ENCODE peak calls at places on chromosomes 5 and 9, in four cellular contexts. S is ovary, B is lower lobe of right lung, D is GM12865. E is an unnamed sample.

GRCh38 chr9:1514241-1514640 is 464.1 kb downstream of the DMRT2 start:
- DNase-seq in D (no peak), S (no peak), B (no peak), E (no peak)

GRCh38 chr9:124480621-124480981 is 26.6 kb downstream of the NR5A1 start:
- DNase-seq in S (no peak), D (peak), B (no peak), E (no peak)

GRCh38 chr9:13567833-13568232 is 288.3 kb upstream of the MPDZ start:
- DNase-seq in D (no peak), S (no peak), B (no peak), E (no peak)

GRCh38 chr5:179825655-179826182 is 5.0 kb downstream of the SQSTM1 start:
- DNase-seq in B (no peak), S (no peak), D (no peak), E (no peak)

GRCh38 chr9:36566813-36567217 is 5.9 kb upstream of the MELK start:
- DNase-seq in D (no peak), S (no peak), B (no peak), E (no peak)

GRCh38 chr5:125311743-125312142 is 565.3 kb upstream of the ZNF608 start:
- DNase-seq in B (no peak), S (no peak), D (no peak), E (no peak)

GRCh38 chr5:80153586-80154126 is 102.2 kb downstream of the SERINC5 start:
- DNase-seq in S (no peak), B (no peak), D (no peak), E (no peak)

GRCh38 chr5:181192337-181193046 is 12.5 kb downstream of the TRIM7 start:
- DNase-seq in B (no peak), S (no peak), D (no peak), E (no peak)

GRCh38 chr9:103522409-103522808 is 527.3 kb downstream of the CYLC2 start:
- DNase-seq in B (no peak), S (no peak), D (no peak), E (no peak)

DNA sequence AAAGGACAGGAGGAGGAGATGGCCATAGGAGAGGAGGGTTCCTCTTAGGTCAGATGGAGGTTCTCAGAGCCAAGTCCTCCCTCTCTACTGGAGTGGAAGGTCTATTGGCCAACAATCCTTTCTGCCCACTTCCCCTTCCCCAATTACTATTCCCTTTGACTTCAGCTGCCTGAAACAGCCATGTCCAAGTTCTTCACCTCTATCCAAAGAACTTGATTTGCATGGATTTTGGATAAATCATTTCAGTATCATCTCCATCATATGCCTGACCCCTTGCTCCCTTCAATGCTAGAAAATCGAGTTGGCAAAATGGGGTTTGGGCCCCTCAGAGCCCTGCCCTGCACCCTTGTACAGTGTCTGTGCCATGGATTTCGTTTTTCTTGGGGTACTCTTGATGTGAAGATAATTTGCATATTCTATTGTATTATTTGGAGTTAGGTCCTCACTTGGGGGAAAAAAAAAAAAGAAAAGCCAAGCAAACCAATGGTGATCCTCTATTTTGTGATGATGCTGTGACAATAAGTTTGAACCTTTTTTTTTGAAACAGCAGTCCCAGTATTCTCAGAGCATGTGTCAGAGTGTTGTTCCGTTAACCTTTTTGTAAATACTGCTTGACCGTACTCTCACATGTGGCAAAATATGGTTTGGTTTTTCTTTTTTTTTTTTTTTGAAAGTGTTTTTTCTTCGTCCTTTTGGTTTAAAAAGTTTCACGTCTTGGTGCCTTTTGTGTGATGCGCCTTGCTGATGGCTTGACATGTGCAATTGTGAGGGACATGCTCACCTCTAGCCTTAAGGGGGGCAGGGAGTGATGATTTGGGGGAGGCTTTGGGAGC is 3.1 kb downstream of the EGR1 start:
- DNase-seq in D (no peak), S (no peak), B (no peak), E (no peak)
- H3K4me3 ChIP-seq in D (no peak), S (peak), B (no peak), E (no peak)

GRCh38 chr5:112417931-112418358 is 1.1 kb downstream of the EPB41L4A start:
- DNase-seq in B (peak), D (peak), S (no peak), E (peak)

GRCh38 chr5:112419596-112420110 is 576 bp upstream of the EPB41L4A start:
- DNase-seq in D (peak), B (peak), S (peak), E (no peak)

GRCh38 chr5:112419050-112419595 is at the start of gene EPB41L4A:
- DNase-seq in B (peak), S (peak), D (peak), E (no peak)

GRCh38 chr5:112418412-112419049 is 546 bp downstream of the EPB41L4A start:
- DNase-seq in S (peak), B (no peak), D (no peak), E (no peak)

GRCh38 chr5:112420111-112420864 is 1.2 kb upstream of the EPB41L4A start:
- DNase-seq in B (peak), D (peak), S (peak), E (peak)
- H3K4me3 ChIP-seq in B (peak), D (peak), S (peak), E (peak)

DNA sequence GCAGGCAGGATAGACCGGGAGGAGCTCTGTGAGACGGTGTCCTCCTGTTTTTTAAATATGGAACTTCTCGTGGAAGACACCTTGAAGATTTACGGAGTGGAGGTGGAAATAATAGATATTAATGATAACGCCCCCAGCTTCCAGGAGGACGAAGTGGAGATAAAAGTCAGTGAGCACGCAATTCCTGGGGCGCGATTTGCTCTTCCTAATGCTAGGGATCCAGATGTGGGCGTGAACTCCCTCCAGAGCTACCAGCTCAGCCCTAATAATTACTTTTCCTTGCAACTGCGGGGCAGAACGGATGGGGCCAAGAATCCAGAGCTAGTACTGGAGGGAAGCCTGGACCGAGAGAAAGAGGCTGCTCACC is 621 bp downstream of the PCDHGA11 start:
- DNase-seq in B (no peak), S (no peak), D (no peak), E (no peak)
- H3K4me3 ChIP-seq in B (peak), S (no peak), D (peak), E (peak)

GRCh38 chr5:95915999-95916686 is 45.5 kb downstream of the ELL2 start:
- DNase-seq in B (no peak), D (peak), S (no peak), E (no peak)
- H3K4me3 ChIP-seq in B (no peak), D (no peak), S (no peak), E (no peak)

DNA sequence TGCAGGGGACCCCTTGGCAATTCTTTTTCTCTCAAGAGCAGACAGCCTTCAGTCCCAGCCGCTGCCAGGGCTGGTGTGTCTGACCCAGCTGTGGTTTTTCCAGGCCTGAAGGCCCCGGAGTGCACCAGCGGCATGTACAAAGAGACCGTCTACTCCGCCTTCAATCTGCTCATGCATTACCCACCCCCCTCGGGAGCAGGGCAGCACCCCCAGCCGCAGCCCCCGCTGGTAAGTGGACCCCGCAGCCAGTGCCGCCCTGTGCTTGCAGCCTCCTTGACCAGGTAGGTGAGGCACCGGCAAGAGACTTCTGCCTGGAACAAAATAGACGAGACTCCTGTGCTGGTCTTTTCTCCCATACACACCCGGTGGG is 1.3 kb downstream of the TCF7 start:
- DNase-seq in S (no peak), B (no peak), D (no peak), E (no peak)
- H3K4me3 ChIP-seq in S (no peak), B (peak), D (peak), E (peak)

DNA sequence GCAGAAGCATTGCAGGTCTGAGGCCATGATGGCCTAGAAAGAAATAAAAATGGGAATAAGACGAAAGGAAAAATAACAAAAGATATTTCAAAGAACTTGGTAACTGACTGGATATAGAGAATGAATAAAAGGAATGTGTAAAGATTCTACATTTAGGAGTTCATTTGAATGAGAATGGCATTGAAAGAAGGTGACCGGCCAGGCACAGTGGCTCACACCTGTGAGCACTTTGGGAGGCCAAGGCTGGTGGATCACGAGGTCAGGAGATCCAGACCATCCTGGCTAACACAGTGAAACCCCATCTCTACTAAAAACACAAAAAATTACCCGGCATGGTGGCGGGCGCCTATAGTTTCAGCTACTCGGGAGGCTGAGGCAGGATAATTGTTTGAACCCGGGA is 8.6 kb downstream of the ZBTB26 start:
- DNase-seq in B (no peak), D (no peak), S (no peak), E (no peak)
- H3K4me3 ChIP-seq in B (no peak), D (no peak), S (no peak), E (no peak)

GRCh38 chr5:150642567-150642927 is 2.1 kb downstream of the SYNPO start:
- DNase-seq in S (peak), B (peak), D (no peak), E (no peak)
- H3K4me3 ChIP-seq in S (no peak), B (peak), D (no peak), E (no peak)

DNA sequence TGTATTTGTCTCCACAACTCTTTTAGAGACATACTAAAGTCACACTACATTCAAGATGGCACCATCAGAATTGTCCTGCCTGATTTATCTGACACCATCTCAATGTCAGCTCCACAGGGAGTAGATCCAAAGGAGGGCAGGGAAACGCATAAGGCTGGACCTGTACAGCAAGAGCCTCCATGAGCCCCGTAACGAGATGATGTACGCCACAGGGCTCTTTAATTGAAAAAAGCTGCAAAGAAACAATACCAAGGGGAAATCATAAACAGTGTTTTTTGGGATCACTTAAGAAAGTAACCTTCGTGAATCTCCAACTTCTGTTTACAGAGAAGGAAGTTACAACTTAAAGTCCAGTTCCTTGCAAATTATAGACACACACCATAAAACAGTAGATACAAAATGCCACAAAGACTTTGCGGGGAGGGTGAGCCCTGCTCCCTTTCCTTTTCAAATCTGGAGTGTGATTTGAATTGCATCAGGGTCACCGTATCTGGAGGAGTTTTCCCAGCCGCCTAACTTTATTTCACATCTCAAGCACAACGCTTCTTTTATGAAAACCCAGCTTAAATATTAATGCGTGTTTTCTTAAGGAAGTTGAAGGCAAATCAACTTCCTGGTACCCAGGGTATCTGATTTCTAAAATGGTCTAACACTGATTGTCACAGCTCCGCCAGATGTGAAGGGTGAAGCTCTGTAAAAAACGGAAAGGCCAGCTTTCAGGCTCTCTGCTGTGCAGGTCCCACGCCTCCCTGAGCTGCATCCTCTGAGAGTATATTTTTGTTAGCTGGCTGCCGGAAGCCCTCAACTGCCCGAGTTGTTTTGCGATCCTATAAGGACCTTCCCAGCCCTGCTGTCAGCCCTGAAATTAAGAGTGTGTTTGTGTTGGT is 88.9 kb downstream of the EBF1 start:
- DNase-seq in B (no peak), D (peak), S (no peak), E (peak)
- H3K4me3 ChIP-seq in B (no peak), D (peak), S (peak), E (peak)

GRCh38 chr5:178540526-178540925 is 49.7 kb downstream of the COL23A1 start:
- DNase-seq in B (no peak), D (no peak), S (no peak), E (no peak)

GRCh38 chr5:178535299-178536175 is 54.7 kb downstream of the COL23A1 start:
- DNase-seq in B (no peak), S (peak), D (no peak), E (no peak)

GRCh38 chr5:178538624-178539344 is 51.4 kb downstream of the COL23A1 start:
- DNase-seq in B (no peak), S (no peak), D (no peak), E (no peak)

GRCh38 chr5:178536541-178537466 is 53.4 kb downstream of the COL23A1 start:
- DNase-seq in S (no peak), D (no peak), B (no peak), E (no peak)

GRCh38 chr5:178537467-178538381 is 52.5 kb downstream of the COL23A1 start:
- DNase-seq in D (no peak), S (no peak), B (no peak), E (no peak)
- H3K4me3 ChIP-seq in D (no peak), S (no peak), B (no peak), E (no peak)

DNA sequence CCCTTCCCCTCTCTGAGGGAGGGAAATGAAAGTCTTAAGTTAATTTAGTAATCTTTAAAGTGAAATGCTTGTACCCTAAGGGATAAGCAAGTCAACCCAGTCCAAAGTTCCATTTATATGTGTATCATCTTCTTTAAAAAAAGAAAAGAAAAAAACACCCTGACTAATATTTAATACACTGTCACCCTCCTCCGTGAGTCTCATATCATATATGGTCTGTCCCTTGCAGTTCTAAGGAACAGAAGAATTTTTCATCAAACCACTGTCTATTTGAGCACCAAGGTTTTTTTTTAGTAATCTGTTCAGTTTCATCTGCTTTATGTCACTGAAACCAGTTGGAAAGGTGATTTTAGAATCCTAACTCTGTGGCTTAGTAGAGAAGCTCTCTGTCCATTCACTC is 15.2 kb downstream of the TNIP1 start:
- DNase-seq in S (no peak), D (no peak), B (no peak), E (no peak)
- H3K4me3 ChIP-seq in S (no peak), D (no peak), B (no peak), E (no peak)